ENCODE peak calls at places on chromosomes 13 and 19, in five cellular contexts. A, M, U, C and I are unnamed samples.

GRCh38 chr19:8233370-8233769 is 24.2 kb downstream of the CERS4 start:
- DNase-seq in A (no peak), M (no peak), U (no peak), C (peak), I (no peak)

GRCh38 chr13:44399045-44399444 is 25.4 kb downstream of the SERP2 start:
- DNase-seq in A (no peak), M (no peak), U (no peak), C (no peak), I (no peak)

GRCh38 chr13:106232680-106233079 is 302.8 kb downstream of the EFNB2 start:
- DNase-seq in A (no peak), M (no peak), U (no peak), C (no peak), I (no peak)

GRCh38 chr13:36062249-36062648 is 68.9 kb downstream of the DCLK1 start:
- DNase-seq in A (no peak), M (no peak), U (no peak), C (no peak), I (no peak)

GRCh38 chr13:51035469-51035868 is 75.6 kb downstream of the C13orf42 start:
- DNase-seq in A (no peak), M (no peak), U (no peak), C (no peak), I (no peak)

GRCh38 chr13:89695343-89696257 is 1651.9 kb upstream of the MIR17HG start:
- DNase-seq in A (no peak), M (no peak), U (no peak), C (peak), I (peak)

GRCh38 chr13:51950722-51951121 is 60.5 kb downstream of the ATP7B start:
- DNase-seq in A (peak), M (no peak), U (no peak), C (no peak), I (no peak)

GRCh38 chr13:35979378-35979911 is 151.7 kb downstream of the DCLK1 start:
- DNase-seq in A (peak), M (no peak), U (peak), C (peak), I (peak)

GRCh38 chr13:42544246-42544915 is 29.6 kb upstream of the TNFSF11 start:
- DNase-seq in A (no peak), M (no peak), U (no peak), C (no peak), I (no peak)

GRCh38 chr19:7925171-7925837 is 631 bp downstream of the CTXN1 start:
- DNase-seq in A (no peak), M (no peak), U (no peak), C (peak), I (peak)

GRCh38 chr13:40974460-40975407 is 44.4 kb downstream of the ELF1 start:
- DNase-seq in A (no peak), M (no peak), U (no peak), C (peak), I (no peak)

GRCh38 chr13:20848203-20848602 is 54.3 kb downstream of the XPO4 start:
- DNase-seq in A (no peak), M (no peak), U (no peak), C (no peak), I (no peak)

GRCh38 chr19:50567052-50567841 is 988 bp downstream of the LRRC4B start:
- DNase-seq in A (no peak), M (no peak), U (no peak), C (no peak), I (no peak)

GRCh38 chr19:50833802-50834167 is 411 bp upstream of the KLK15 start:
- DNase-seq in A (no peak), M (no peak), U (no peak), C (no peak), I (no peak)

GRCh38 chr13:30959678-30960077 is 27.2 kb downstream of the TEX26 start:
- DNase-seq in A (no peak), M (no peak), U (no peak), C (no peak), I (no peak)

GRCh38 chr19:3983936-3984583 is 1.2 kb downstream of the EEF2 start:
- DNase-seq in A (no peak), M (no peak), U (no peak), C (peak), I (peak)

GRCh38 chr19:47994209-47994802 is at the start of gene ELSPBP1:
- DNase-seq in A (no peak), M (no peak), U (no peak), C (no peak), I (no peak)

GRCh38 chr13:101576977-101577376 is 124.5 kb downstream of the ITGBL1 start:
- DNase-seq in A (no peak), M (no peak), U (no peak), C (no peak), I (no peak)

GRCh38 chr19:51311388-51312257 is at the start of gene IGLON5:
- DNase-seq in A (no peak), M (no peak), U (no peak), C (no peak), I (no peak)

DNA sequence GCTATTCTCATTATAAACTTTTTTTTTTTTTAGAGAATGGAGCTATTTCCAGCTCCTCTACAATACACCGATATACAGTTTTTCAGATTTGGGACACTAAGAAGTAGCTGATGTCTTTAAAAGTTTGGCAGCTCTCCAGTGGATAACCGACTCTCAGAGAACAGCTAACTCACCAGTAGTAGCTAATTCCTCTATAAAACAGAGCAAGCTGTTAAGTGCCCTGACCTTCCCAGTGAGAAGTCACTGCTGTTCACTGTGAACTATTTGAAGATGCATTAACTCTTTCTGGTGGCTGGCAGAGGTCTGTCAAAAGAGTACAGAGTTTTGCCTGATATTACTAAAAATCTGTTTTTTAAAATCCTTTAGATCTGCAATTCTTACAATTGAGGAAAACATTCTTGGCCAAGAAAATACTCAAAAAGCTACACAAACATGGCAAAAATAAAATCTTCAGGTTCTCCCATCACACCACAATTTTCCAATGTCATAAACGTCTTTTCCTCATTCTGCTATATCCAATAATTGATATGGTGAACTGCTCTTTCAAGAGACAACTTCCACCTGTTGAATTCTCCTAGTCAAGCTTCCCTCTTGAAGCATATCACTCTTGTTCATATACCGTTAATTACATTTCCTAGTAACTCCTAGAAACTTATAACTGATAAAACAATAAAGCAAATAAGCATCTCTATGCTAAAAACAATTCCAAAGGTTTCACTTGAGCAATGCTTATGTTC is 44.2 kb downstream of the TBC1D4 start:
- DNase-seq in A (no peak), M (no peak), U (no peak), C (peak), I (no peak)
- TF ChIP-seq POLR2A in A (no peak), M (no peak), U (no peak), C (no peak), I (no peak)

GRCh38 chr19:41957161-41957837 is 1.8 kb downstream of the RABAC1 start:
- DNase-seq in A (no peak), M (no peak), U (no peak), C (no peak), I (no peak)

GRCh38 chr19:41958367-41959055 is 610 bp downstream of the RABAC1 start:
- DNase-seq in A (peak), M (no peak), U (peak), C (peak), I (peak)

GRCh38 chr19:41957838-41958366 is 1.2 kb downstream of the RABAC1 start:
- DNase-seq in A (no peak), M (no peak), U (no peak), C (peak), I (peak)

GRCh38 chr19:41960973-41961372 is 1.9 kb upstream of the RABAC1 start:
- DNase-seq in A (no peak), M (no peak), U (no peak), C (no peak), I (no peak)

GRCh38 chr19:41959056-41960053 is at the start of gene RABAC1:
- DNase-seq in A (peak), M (peak), U (peak), C (peak), I (peak)
- TF ChIP-seq POLR2A in A (no peak), M (peak), U (no peak), C (peak), I (no peak)

GRCh38 chr13:24212674-24213073 is 52.2 kb downstream of the SPATA13 start:
- DNase-seq in A (no peak), M (no peak), U (no peak), C (no peak), I (no peak)
- TF ChIP-seq POLR2A in A (no peak), M (no peak), U (no peak), C (no peak), I (no peak)

DNA sequence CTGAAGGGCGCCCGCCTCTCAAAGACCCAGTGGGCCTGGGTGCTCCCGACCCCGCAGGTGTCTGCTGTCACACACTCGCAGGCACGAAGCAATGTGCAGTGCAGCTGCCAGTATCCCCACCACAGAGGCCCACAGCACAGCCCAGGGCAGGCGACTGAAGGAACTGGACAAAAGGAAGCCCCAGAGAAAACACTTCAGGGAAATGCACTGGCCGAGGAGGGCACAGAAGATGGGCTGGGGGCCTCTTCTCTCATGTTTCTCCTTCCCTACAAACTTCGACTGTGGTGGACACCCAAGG is 10.0 kb downstream of the AKAP8 start:
- DNase-seq in A (no peak), M (no peak), U (no peak), C (no peak), I (no peak)
- TF ChIP-seq POLR2A in A (no peak), M (peak), U (no peak), C (no peak), I (no peak)

GRCh38 chr19:45009625-45010255 is 8.5 kb downstream of the RELB start:
- DNase-seq in A (no peak), M (no peak), U (no peak), C (no peak), I (no peak)
- TF ChIP-seq POLR2A in A (no peak), M (no peak), U (no peak), C (no peak), I (no peak)

GRCh38 chr19:1605236-1606137 is at the start of gene UQCR11:
- DNase-seq in A (peak), M (peak), U (peak), C (peak), I (peak)
- TF ChIP-seq POLR2A in A (no peak), M (peak), U (no peak), C (no peak), I (peak)

DNA sequence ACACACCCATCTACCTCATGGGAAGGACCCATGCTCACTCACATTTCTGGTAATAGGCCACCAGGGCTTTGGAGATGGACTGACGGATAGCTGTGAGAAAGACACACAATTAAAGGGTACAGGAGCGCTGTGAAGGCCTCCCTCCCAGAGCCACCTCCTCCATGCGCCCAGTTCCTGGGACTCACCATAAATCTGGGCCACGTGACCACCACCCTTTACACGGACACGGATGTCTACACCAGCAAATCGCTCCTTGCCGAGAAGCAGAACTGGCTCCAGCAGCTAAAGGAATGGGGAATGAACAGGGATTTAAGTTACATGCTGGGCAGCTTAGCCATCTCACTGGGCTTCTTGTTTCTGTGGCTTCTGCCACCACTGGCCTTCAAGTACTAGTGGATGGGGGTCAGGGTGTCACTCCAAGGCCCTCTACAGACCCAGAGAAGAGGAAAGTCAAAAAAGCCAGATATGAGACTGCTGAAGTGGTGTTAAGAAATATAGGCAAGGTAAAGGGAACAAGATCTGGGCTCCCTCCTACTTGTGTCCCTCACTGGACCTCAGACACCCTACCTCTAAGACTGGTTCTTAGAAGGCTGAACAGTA is 2.2 kb downstream of the RPS16 start:
- DNase-seq in A (no peak), M (no peak), U (no peak), C (no peak), I (no peak)
- TF ChIP-seq POLR2A in A (no peak), M (peak), U (no peak), C (no peak), I (no peak)

DNA sequence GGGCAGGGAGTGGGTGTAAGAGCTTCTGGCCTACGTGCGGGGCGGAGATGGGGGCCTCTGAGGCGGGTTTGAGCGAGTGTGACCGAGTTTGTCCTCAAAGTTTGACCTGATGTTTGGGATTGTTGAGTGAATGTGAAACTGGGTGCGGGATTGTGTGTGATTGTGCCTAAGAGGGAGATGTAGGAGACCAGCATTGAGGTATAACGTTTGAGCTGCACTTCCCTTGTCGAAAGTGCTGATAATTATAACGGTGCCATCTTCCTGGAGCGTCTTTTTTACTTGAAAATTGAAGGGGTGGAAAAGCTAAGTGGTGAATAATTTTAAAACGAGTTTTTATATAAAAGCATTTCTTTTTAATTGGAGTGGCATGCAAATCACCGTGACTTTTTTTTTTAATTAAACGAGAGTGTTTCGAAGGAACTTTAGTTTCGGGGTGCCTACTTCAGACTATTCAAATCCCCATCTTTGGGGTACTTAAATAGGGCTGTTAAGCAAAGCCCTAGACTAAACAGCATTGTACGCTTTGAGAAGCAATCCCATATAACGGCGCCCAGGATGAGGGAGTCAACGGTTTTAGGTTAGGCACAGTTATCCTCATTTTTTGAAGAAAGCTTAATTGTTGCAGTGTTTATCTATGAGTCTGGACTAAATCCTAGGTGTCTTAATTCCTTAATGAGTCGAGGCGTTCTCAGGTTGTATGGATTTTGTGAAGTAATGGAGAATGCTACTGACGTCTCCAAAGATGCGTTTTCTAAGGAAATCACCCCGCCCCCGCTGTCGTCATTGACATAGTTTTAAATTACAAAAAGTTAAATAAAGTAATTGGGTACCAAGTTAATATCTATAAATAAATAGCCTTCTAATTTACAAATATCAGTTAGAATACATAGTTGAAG is 618 bp downstream of the ZNF146 start:
- DNase-seq in A (peak), M (no peak), U (no peak), C (peak), I (no peak)
- TF ChIP-seq POLR2A in A (no peak), M (peak), U (no peak), C (peak), I (no peak)

DNA sequence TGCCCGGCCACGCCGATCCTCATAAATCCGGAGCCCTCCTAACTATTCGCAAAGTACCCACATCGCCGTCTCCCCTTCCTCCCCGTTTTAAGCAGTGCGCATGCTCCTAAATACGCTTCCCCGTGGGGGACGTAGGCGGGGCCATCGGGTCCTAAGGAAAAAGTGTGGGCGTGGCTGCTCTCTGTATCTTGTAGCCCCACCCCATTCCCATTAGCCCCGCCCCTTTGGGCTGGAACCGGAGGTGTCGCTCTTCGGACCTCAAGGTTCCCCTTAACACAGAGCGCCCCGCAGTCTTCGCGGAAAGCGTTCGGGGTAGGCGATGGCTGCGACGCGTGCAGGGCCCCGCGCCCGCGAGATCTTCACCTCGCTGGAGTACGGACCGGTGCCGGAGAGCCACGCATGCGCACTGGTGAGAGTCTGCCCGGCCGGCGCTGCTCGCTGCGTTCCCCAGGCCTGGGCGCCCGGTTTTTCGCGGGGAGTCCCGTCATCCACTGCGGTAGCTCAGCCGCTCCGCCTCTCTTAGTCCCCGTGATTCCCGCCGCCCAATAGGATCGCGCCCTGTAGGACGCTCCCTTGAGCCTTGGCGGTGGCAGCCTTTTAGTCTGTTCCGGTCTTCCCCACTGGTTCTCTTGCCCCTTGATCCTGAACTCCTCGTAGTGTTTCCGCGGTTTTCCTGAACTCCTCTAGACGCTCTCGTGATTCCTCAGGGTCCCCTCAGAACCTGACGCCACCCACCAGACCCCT is at the start of gene ALDH16A1:
- DNase-seq in A (peak), M (peak), U (peak), C (peak), I (peak)
- TF ChIP-seq POLR2A in A (peak), M (peak), U (peak), C (peak), I (peak)